ENCODE peak calls at places on chromosomes 11 and 22, in ten cellular contexts. I is stomach, H is HCT116, O is GM23248, Y is cardiac muscle cell, S is Panc1, X is adipocyte, T is PC-9, D is neuronal stem cell, V is GM12878. U is an unnamed sample. For H3K36me3, the result is how much of the 10 kb centered on the place peaks cover.

GRCh38 chr22:30743257-30744020 is 48.8 kb downstream of the OSBP2 start:
- DNase-seq in S (no peak), Y (no peak), T (no peak), X (no peak), D (no peak), I (no peak), V (no peak), H (no peak), O (no peak), U (no peak)

GRCh38 chr11:94706211-94706610 is 61.9 kb upstream of the AMOTL1 start:
- DNase-seq in I (no peak), D (no peak), H (no peak), Y (no peak), V (no peak), T (no peak), X (peak), O (peak), S (no peak), U (peak)

GRCh38 chr22:38724926-38725571 is 19.3 kb downstream of the GTPBP1 start:
- DNase-seq in D (no peak), S (no peak), O (peak), X (peak), H (no peak), Y (peak), I (no peak), V (no peak), T (no peak), U (no peak)

GRCh38 chr11:116513894-116514293 is 258.9 kb downstream of the BUD13 start:
- DNase-seq in D (peak), Y (peak), V (no peak), I (no peak), X (no peak), T (no peak), H (peak), O (peak), S (no peak), U (no peak)

GRCh38 chr22:32850591-32851517 is 49.3 kb downstream of the TIMP3 start:
- DNase-seq in H (no peak), D (no peak), Y (no peak), O (peak), V (no peak), X (peak), I (peak), T (no peak), S (no peak), U (no peak)

GRCh38 chr11:73234403-73235181 is 16.5 kb downstream of the P2RY2 start:
- DNase-seq in O (no peak), D (no peak), S (no peak), I (no peak), H (no peak), V (no peak), Y (no peak), T (no peak), X (no peak), U (no peak)

GRCh38 chr11:113401718-113402117 is 14.1 kb downstream of the ANKK1 start:
- DNase-seq in Y (no peak), S (no peak), T (peak), O (peak), V (no peak), D (no peak), H (peak), I (peak), X (peak), U (peak)

GRCh38 chr11:71064702-71065515 is 187.5 kb downstream of the SHANK2 start:
- DNase-seq in I (no peak), S (no peak), H (no peak), O (no peak), T (no peak), Y (no peak), V (no peak), X (no peak), D (no peak), U (no peak)

GRCh38 chr11:1478011-1478410 is 8.6 kb downstream of the MOB2 start:
- DNase-seq in H (no peak), S (no peak), O (no peak), D (no peak), T (no peak), Y (no peak), X (no peak), I (no peak), V (no peak), U (no peak)

GRCh38 chr11:68735626-68736025 is 15.7 kb downstream of the TESMIN start:
- DNase-seq in O (no peak), Y (no peak), V (no peak), H (no peak), X (no peak), D (no peak), S (no peak), T (no peak), I (no peak), U (no peak)

GRCh38 chr11:19673924-19674390 is 38.7 kb upstream of the NAV2 start:
- DNase-seq in V (no peak), Y (peak), X (no peak), O (peak), T (no peak), H (no peak), S (no peak), I (no peak), D (peak), U (no peak)

GRCh38 chr11:104625246-104625645 is 273.0 kb downstream of the CASP12 start:
- DNase-seq in S (no peak), O (peak), H (no peak), D (no peak), T (no peak), I (no peak), Y (no peak), X (peak), V (no peak), U (no peak)

GRCh38 chr22:39571538-39571937 is 985 bp downstream of the CACNA1I start:
- DNase-seq in T (no peak), X (no peak), D (no peak), V (no peak), Y (no peak), H (no peak), O (no peak), S (no peak), I (no peak), U (no peak)

GRCh38 chr11:19259487-19260345 is 19.0 kb upstream of the E2F8 start:
- DNase-seq in T (peak), Y (peak), S (no peak), H (peak), X (peak), V (no peak), I (peak), D (peak), O (peak), U (no peak)

GRCh38 chr11:1126491-1126926 is 31.2 kb upstream of the MUC5AC start:
- DNase-seq in D (no peak), T (no peak), S (no peak), I (peak), O (no peak), V (no peak), X (no peak), Y (no peak), H (no peak), U (no peak)

GRCh38 chr11:17613983-17614382 is 66.9 kb downstream of the OTOG start:
- DNase-seq in X (no peak), T (no peak), S (no peak), V (no peak), I (no peak), D (no peak), Y (no peak), O (no peak), H (no peak), U (no peak)

GRCh38 chr11:132220464-132220863 is 850.0 kb downstream of the NTM start:
- DNase-seq in S (no peak), I (no peak), D (no peak), T (no peak), H (no peak), V (no peak), Y (no peak), X (peak), O (peak), U (peak)

GRCh38 chr22:45131749-45132148 is 32.0 kb upstream of the NUP50 start:
- DNase-seq in T (no peak), H (no peak), D (no peak), X (no peak), S (no peak), O (no peak), Y (no peak), I (no peak), V (no peak), U (no peak)

GRCh38 chr11:33893711-33894401 is 2.0 kb upstream of the LMO2 start:
- DNase-seq in X (no peak), D (no peak), H (no peak), V (peak), S (no peak), O (no peak), T (no peak), Y (no peak), I (no peak), U (no peak)

GRCh38 chr11:122732342-122733300 is 77.1 kb downstream of the UBASH3B start:
- DNase-seq in D (no peak), Y (no peak), H (no peak), X (no peak), V (no peak), I (no peak), T (no peak), S (no peak), O (no peak), U (no peak)

GRCh38 chr11:30328676-30329075 is 5.8 kb downstream of the ARL14EP start:
- DNase-seq in I (no peak), T (no peak), Y (no peak), X (peak), H (no peak), V (no peak), D (no peak), S (no peak), O (peak), U (no peak)

GRCh38 chr11:102733232-102733875 is 8.6 kb upstream of the MMP8 start:
- DNase-seq in X (peak), I (peak), Y (peak), O (peak), H (peak), T (peak), D (peak), V (no peak), S (peak), U (peak)

GRCh38 chr11:70111269-70112016 is 33.3 kb downstream of the ANO1 start:
- DNase-seq in O (peak), I (peak), D (no peak), Y (peak), V (no peak), X (peak), S (no peak), H (no peak), T (peak), U (no peak)

GRCh38 chr22:46657655-46657953 is 37.4 kb downstream of the GRAMD4 start:
- DNase-seq in H (no peak), T (no peak), Y (no peak), D (no peak), X (no peak), O (no peak), V (no peak), S (no peak), I (no peak), U (no peak)

GRCh38 chr22:35322893-35323292 is 23.2 kb downstream of the TOM1 start:
- DNase-seq in V (no peak), I (no peak), T (no peak), Y (no peak), D (no peak), H (no peak), S (no peak), X (no peak), O (no peak), U (no peak)

GRCh38 chr11:3056296-3057068 is 741 bp downstream of the CARS1 start:
- DNase-seq in D (no peak), Y (no peak), V (no peak), I (peak), T (no peak), X (peak), H (no peak), O (peak), S (no peak), U (no peak)

GRCh38 chr11:88377661-88378060 is 40.1 kb upstream of the CTSC start:
- DNase-seq in T (no peak), V (no peak), Y (no peak), S (no peak), D (no peak), I (no peak), X (no peak), H (no peak), O (no peak), U (no peak)

GRCh38 chr22:19942886-19943664 is 1.5 kb upstream of the TXNRD2 start:
- DNase-seq in Y (peak), D (no peak), O (peak), V (no peak), I (no peak), T (peak), S (no peak), H (no peak), X (peak), U (peak)

GRCh38 chr22:19940536-19941364 is 822 bp upstream of the COMT start:
- DNase-seq in S (no peak), H (no peak), V (no peak), Y (no peak), I (no peak), X (no peak), O (peak), D (no peak), T (no peak), U (no peak)

GRCh38 chr22:19942071-19942885 is 660 bp upstream of the TXNRD2 start:
- DNase-seq in S (no peak), D (no peak), X (peak), I (no peak), O (peak), Y (no peak), V (no peak), H (no peak), T (no peak), U (no peak)

GRCh38 chr22:19943665-19944026 is 2.0 kb upstream of the TXNRD2 start:
- DNase-seq in T (no peak), H (no peak), X (peak), S (no peak), Y (no peak), V (no peak), O (peak), I (no peak), D (no peak), U (peak)

DNA sequence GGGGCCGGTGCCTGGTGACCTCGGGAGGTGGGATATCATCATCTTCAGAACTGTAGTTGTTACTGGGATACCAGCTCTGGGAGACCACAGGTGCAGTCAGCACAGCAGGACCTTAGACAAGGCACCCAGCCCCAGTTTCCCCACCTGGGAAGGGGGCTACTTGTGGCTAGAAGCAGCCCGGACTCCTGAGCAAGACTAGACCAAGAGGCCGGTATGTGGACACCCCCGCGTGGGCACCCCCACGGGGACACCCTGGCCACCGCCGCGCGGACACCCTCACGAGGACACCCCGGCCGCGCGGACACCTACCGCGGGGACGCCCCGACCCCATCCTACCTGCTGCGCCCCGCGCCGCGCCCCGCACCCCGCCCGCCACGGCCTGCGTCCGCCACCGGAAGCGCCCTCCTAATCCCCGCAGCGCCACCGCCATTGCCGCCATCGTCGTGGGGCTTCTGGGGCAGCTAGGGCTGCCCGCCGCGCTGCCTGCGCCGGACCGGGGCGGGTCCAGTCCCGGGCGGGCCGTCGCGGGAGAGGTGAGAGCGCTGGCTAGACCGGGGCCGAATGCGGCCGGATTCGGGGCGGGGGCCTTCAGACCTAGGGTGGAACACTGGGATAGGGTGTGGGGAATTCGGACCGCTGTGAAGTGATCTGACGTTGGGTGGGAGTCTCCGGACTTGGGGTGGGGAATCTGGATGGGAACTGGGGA is at the start of the genes COMT and TXNRD2:
- DNase-seq in Y (peak), O (peak), D (no peak), V (no peak), X (peak), T (peak), S (no peak), I (peak), H (no peak), U (no peak)
- H3K4me3 ChIP-seq in Y (peak), O (peak), D (no peak), V (peak), X (peak), T (peak), S (peak), I (peak), H (peak), U (peak)

DNA sequence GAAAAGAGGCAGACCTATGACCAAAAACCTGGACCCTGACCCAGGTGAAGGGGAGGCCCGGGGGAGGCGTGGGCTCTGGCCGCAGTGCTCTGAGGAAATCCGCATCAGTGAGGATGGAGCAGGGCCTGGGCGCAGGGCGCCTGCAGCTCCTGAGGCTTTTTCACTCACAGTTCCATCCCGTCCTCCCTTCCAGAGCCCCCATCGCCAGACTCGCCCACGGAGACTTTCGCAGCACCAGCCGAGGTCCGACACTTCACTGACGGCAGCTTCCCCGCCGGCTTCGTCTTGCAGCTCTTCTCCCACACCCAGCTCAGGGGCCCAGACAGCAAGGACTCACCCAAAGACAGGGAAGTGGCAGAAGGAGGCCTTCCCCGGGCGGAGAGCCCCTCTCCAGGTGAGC is 5.4 kb downstream of the SPINDOC start:
- DNase-seq in V (no peak), H (no peak), D (no peak), X (no peak), S (no peak), T (no peak), I (no peak), Y (no peak), O (no peak), U (no peak)
- H3K36me3 ChIP-seq in V (under half), H (under half), D (half or more), X (half or more), S (under half), T (under half), I (half or more), Y (under half), O (under half), U (under half)

GRCh38 chr11:12224537-12224893 is 114.1 kb downstream of the MICAL2 start:
- DNase-seq in O (no peak), V (peak), S (peak), X (peak), H (no peak), D (no peak), T (peak), I (peak), Y (no peak), U (no peak)
- H3K4me3 ChIP-seq in O (no peak), V (no peak), S (no peak), X (no peak), H (no peak), D (no peak), T (peak), I (no peak), Y (no peak), U (no peak)

DNA sequence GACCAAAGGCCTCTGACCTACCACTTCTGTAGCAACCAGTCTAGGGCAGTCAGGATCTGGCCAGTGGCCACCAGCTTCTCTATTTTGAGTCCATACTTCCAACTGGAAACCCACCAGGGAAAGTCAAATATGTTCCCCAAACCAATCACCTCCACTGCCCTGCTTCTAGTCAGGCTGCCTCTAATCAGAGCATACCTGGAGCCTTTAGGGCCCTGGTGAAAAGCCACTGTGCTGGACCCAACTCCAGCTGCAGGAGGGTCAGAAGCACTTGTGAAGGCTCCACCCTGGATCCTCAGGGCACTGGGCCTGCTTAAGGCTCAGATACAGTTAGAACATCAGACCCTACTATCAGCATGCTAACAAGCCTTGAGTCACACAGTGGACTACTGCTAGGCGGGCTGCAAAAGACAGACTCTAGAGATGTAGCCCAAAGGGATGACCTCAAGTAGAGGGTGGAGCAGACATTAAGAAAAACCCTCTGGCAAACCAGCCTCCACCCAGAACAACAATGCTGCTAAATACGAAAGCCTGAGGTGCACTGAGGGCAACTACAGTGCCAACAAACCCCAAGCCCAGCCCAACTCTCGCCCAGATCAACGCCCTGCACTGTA is 69.2 kb downstream of the DGCR2 start:
- DNase-seq in D (no peak), I (no peak), S (no peak), H (no peak), T (no peak), Y (no peak), X (no peak), O (no peak), V (no peak), U (no peak)
- H3K36me3 ChIP-seq in D (under half), I (half or more), S (under half), H (under half), T (under half), Y (under half), X (half or more), O (under half), V (under half), U (under half)

GRCh38 chr22:49659281-49659923 is 168.3 kb downstream of the BRD1 start:
- DNase-seq in H (no peak), T (no peak), X (no peak), S (no peak), V (no peak), I (no peak), D (no peak), Y (no peak), O (no peak), U (no peak)

GRCh38 chr22:49657974-49658550 is 169.6 kb downstream of the BRD1 start:
- DNase-seq in S (no peak), I (no peak), V (no peak), X (no peak), D (no peak), H (no peak), T (no peak), O (no peak), Y (no peak), U (no peak)

GRCh38 chr22:49656291-49656851 is 171.3 kb downstream of the BRD1 start:
- DNase-seq in Y (no peak), T (no peak), H (no peak), O (no peak), X (no peak), D (no peak), V (no peak), S (no peak), I (no peak), U (no peak)

GRCh38 chr22:49658902-49659280 is 168.8 kb downstream of the BRD1 start:
- DNase-seq in O (no peak), Y (no peak), D (no peak), T (no peak), I (no peak), H (no peak), V (no peak), S (no peak), X (no peak), U (no peak)

DNA sequence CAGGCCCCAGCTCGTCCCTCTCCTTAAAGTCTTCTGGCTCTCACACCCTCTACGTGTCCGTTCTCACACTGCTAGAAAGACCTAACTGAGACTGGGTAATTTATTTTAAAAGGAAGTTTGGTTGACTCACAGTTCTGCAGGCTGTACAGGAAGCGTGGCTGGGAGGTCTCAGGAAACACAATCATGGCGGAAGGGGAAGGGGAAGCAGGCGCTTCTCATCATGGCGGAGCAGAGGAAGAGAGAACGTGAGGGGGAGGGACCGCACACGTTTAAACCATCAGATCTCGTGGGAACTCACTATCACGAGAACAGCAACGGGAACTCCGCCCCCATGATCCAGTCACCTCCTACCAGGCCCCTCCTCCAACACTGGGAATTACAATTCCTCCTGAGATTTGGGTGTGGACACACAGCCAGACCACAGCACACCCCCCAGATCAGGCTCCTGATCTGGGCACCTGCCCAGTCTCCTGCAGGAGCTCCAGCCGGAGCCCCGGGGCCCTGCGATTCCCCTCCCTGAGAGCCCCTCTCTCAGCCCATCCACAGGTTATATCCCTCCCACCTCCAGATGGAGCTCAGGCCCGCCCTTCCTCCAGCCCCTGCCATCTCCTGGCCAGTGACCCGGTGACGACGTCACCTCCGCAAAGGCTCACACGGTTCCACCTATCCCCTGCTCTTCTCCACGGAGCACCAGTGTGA is 170.2 kb downstream of the BRD1 start:
- DNase-seq in V (peak), H (peak), D (no peak), S (no peak), Y (no peak), T (peak), I (peak), X (no peak), O (no peak), U (no peak)
- H3K4me3 ChIP-seq in V (peak), H (peak), D (no peak), S (no peak), Y (no peak), T (peak), I (peak), X (no peak), O (no peak), U (no peak)

U was measured in kidney epithelial cell.